ENCODE peak calls at places on chromosomes 1 and 21, in seven cellular contexts. O, P, M, D, K, J and Y are unnamed samples.

GRCh38 chr21:35384375-35384774 is 335.3 kb upstream of the RUNX1 start:
- DNase-seq in O (no peak), P (no peak), M (no peak), D (no peak), K (no peak), J (no peak), Y (no peak)

GRCh38 chr1:177838910-177839309 is 130.9 kb downstream of the SEC16B start:
- DNase-seq in O (no peak), P (no peak), M (no peak), D (no peak), K (no peak), J (no peak), Y (no peak)

GRCh38 chr1:2966435-2966834 is 54.8 kb upstream of the ACTRT2 start:
- DNase-seq in O (no peak), P (no peak), M (no peak), D (no peak), K (no peak), J (no peak), Y (no peak)

GRCh38 chr21:36589352-36589971 is 109.5 kb upstream of the SIM2 start:
- DNase-seq in O (peak), P (no peak), M (no peak), D (no peak), K (peak), J (peak), Y (no peak)

GRCh38 chr21:45278156-45278911 is 9.4 kb downstream of the POFUT2 start:
- DNase-seq in O (no peak), P (no peak), M (no peak), D (no peak), K (no peak), J (no peak), Y (no peak)

GRCh38 chr1:207805841-207806421 is 54.1 kb downstream of the CD46 start:
- DNase-seq in O (peak), P (no peak), M (no peak), D (peak), K (no peak), J (peak), Y (peak)

GRCh38 chr1:241343956-241344355 is 13.0 kb downstream of the RGS7 start:
- DNase-seq in O (no peak), P (no peak), M (no peak), D (no peak), K (no peak), J (no peak), Y (no peak)

GRCh38 chr1:25253911-25254310 is 6.7 kb upstream of the RSRP1 start:
- DNase-seq in O (peak), P (no peak), M (peak), D (no peak), K (no peak), J (peak), Y (no peak)

GRCh38 chr1:52920791-52921291 is 699 bp downstream of the ECHDC2 start:
- DNase-seq in O (no peak), P (no peak), M (no peak), D (no peak), K (peak), J (no peak), Y (no peak)

GRCh38 chr1:33985656-33986055 is 121.8 kb downstream of the HMGB4 start:
- DNase-seq in O (no peak), P (no peak), M (no peak), D (peak), K (no peak), J (peak), Y (no peak)

GRCh38 chr21:15935530-15935929 is 205.7 kb downstream of the USP25 start:
- DNase-seq in O (no peak), P (no peak), M (no peak), D (no peak), K (no peak), J (no peak), Y (no peak)

GRCh38 chr1:25729774-25730173 is 70.2 kb upstream of the SELENON start:
- DNase-seq in O (no peak), P (no peak), M (no peak), D (no peak), K (no peak), J (no peak), Y (no peak)

GRCh38 chr1:46342677-46343350 is 2.2 kb downstream of the NSUN4 start:
- DNase-seq in O (no peak), P (no peak), M (no peak), D (no peak), K (no peak), J (no peak), Y (no peak)

GRCh38 chr1:117237701-117238413 is 27.1 kb upstream of the VTCN1 start:
- DNase-seq in O (no peak), P (no peak), M (peak), D (peak), K (peak), J (peak), Y (no peak)

GRCh38 chr1:39282537-39283216 is 78.2 kb downstream of the MACF1 start:
- DNase-seq in O (no peak), P (no peak), M (no peak), D (no peak), K (no peak), J (no peak), Y (no peak)

GRCh38 chr1:168360151-168360550 is 79.5 kb downstream of the TBX19 start:
- DNase-seq in O (no peak), P (no peak), M (no peak), D (no peak), K (no peak), J (peak), Y (no peak)

GRCh38 chr1:2115008-2115921 is 65.1 kb downstream of the PRKCZ start:
- DNase-seq in O (no peak), P (no peak), M (no peak), D (no peak), K (no peak), J (no peak), Y (no peak)

GRCh38 chr1:9842073-9842711 is 18.4 kb upstream of the CLSTN1 start:
- DNase-seq in O (no peak), P (no peak), M (no peak), D (peak), K (no peak), J (peak), Y (no peak)

GRCh38 chr1:234532511-234532922 is 53.5 kb upstream of the TARBP1 start:
- DNase-seq in O (no peak), P (no peak), M (no peak), D (no peak), K (no peak), J (no peak), Y (no peak)

GRCh38 chr21:29176721-29177120 is 46.3 kb downstream of the MAP3K7CL start:
- DNase-seq in O (no peak), P (no peak), M (no peak), D (no peak), K (no peak), J (no peak), Y (no peak)

GRCh38 chr1:155648207-155649147 is 38.5 kb downstream of the MSTO1 start:
- DNase-seq in O (peak), P (peak), M (peak), D (peak), K (peak), J (peak), Y (peak)

GRCh38 chr1:53592985-53593757 is 134.0 kb downstream of the DMRTB1 start:
- DNase-seq in O (no peak), P (no peak), M (no peak), D (no peak), K (no peak), J (no peak), Y (no peak)

GRCh38 chr1:20472860-20473711 is 12.9 kb downstream of the CAMK2N1 start:
- DNase-seq in O (no peak), P (no peak), M (no peak), D (no peak), K (no peak), J (no peak), Y (peak)

GRCh38 chr1:36425791-36426190 is 24.5 kb downstream of the OSCP1 start:
- DNase-seq in O (no peak), P (no peak), M (peak), D (no peak), K (no peak), J (no peak), Y (peak)

GRCh38 chr21:46599251-46599572 is 5.7 kb downstream of the S100B start:
- DNase-seq in O (peak), P (no peak), M (no peak), D (no peak), K (no peak), J (no peak), Y (no peak)

GRCh38 chr1:10733967-10734366 is 62.5 kb downstream of the CASZ1 start:
- DNase-seq in O (no peak), P (no peak), M (no peak), D (no peak), K (no peak), J (no peak), Y (no peak)

GRCh38 chr21:34630536-34631143 is 15.7 kb upstream of the RCAN1 start:
- DNase-seq in O (no peak), P (peak), M (no peak), D (no peak), K (peak), J (peak), Y (no peak)

GRCh38 chr1:20586939-20587638 is 1.8 kb upstream of the CDA start:
- DNase-seq in O (no peak), P (no peak), M (no peak), D (no peak), K (no peak), J (no peak), Y (no peak)

GRCh38 chr1:232952514-232953175 is 2.2 kb downstream of the NTPCR start:
- DNase-seq in O (peak), P (peak), M (peak), D (peak), K (peak), J (peak), Y (peak)